ENCODE peak calls at places on chromosomes 2 and 18, in six cellular contexts. One of them, this sample, is unnamed.

GRCh38 chr18:13429884-13430510 is 211.4 kb downstream of the LDLRAD4 start:
- DNase-seq in CD14-positive monocyte: no peak
- DNase-seq in activated gamma-delta T cell treated with anti-CD3 and anti-CD28 coated beads, Interleukin-2, amount 50 U/mL, for 16 hours: no peak
- DNase-seq in IMR-90: no peak
- DNase-seq in NCI-H2171 treated with DMSO at 0.1 percent for 48 hours: no peak
- DNase-seq in COR-L47: no peak
- DNase-seq in this sample: no peak

GRCh38 chr2:157164891-157165290 is 92.6 kb upstream of the GALNT5 start:
- DNase-seq in CD14-positive monocyte: no peak
- DNase-seq in activated gamma-delta T cell treated with anti-CD3 and anti-CD28 coated beads, Interleukin-2, amount 50 U/mL, for 16 hours: no peak
- DNase-seq in IMR-90: no peak
- DNase-seq in NCI-H2171 treated with DMSO at 0.1 percent for 48 hours: no peak
- DNase-seq in COR-L47: no peak
- DNase-seq in this sample: no peak

GRCh38 chr2:19895535-19895934 is 6.2 kb downstream of the TTC32 start:
- DNase-seq in CD14-positive monocyte: no peak
- DNase-seq in activated gamma-delta T cell treated with anti-CD3 and anti-CD28 coated beads, Interleukin-2, amount 50 U/mL, for 16 hours: no peak
- DNase-seq in IMR-90: no peak
- DNase-seq in NCI-H2171 treated with DMSO at 0.1 percent for 48 hours: no peak
- DNase-seq in COR-L47: no peak
- DNase-seq in this sample: no peak

GRCh38 chr2:191347881-191348280 is 102.7 kb downstream of the MYO1B start:
- DNase-seq in CD14-positive monocyte: no peak
- DNase-seq in activated gamma-delta T cell treated with anti-CD3 and anti-CD28 coated beads, Interleukin-2, amount 50 U/mL, for 16 hours: no peak
- DNase-seq in IMR-90: peak
- DNase-seq in NCI-H2171 treated with DMSO at 0.1 percent for 48 hours: no peak
- DNase-seq in COR-L47: no peak
- DNase-seq in this sample: no peak

GRCh38 chr2:237576974-237577373 is 10.6 kb downstream of the PRLH start:
- DNase-seq in CD14-positive monocyte: no peak
- DNase-seq in activated gamma-delta T cell treated with anti-CD3 and anti-CD28 coated beads, Interleukin-2, amount 50 U/mL, for 16 hours: no peak
- DNase-seq in IMR-90: no peak
- DNase-seq in NCI-H2171 treated with DMSO at 0.1 percent for 48 hours: no peak
- DNase-seq in COR-L47: no peak
- DNase-seq in this sample: peak

GRCh38 chr2:228377533-228377932 is 196.0 kb upstream of the SPHKAP start:
- DNase-seq in CD14-positive monocyte: no peak
- DNase-seq in activated gamma-delta T cell treated with anti-CD3 and anti-CD28 coated beads, Interleukin-2, amount 50 U/mL, for 16 hours: no peak
- DNase-seq in IMR-90: no peak
- DNase-seq in NCI-H2171 treated with DMSO at 0.1 percent for 48 hours: no peak
- DNase-seq in COR-L47: no peak
- DNase-seq in this sample: no peak

GRCh38 chr2:100013892-100014677 is 128.3 kb downstream of the AFF3 start:
- DNase-seq in CD14-positive monocyte: no peak
- DNase-seq in activated gamma-delta T cell treated with anti-CD3 and anti-CD28 coated beads, Interleukin-2, amount 50 U/mL, for 16 hours: no peak
- DNase-seq in IMR-90: peak
- DNase-seq in NCI-H2171 treated with DMSO at 0.1 percent for 48 hours: no peak
- DNase-seq in COR-L47: no peak
- DNase-seq in this sample: no peak

GRCh38 chr18:54119524-54120019 is 104.9 kb downstream of the MBD2 start:
- DNase-seq in CD14-positive monocyte: no peak
- DNase-seq in activated gamma-delta T cell treated with anti-CD3 and anti-CD28 coated beads, Interleukin-2, amount 50 U/mL, for 16 hours: no peak
- DNase-seq in IMR-90: peak
- DNase-seq in NCI-H2171 treated with DMSO at 0.1 percent for 48 hours: peak
- DNase-seq in COR-L47: peak
- DNase-seq in this sample: no peak

GRCh38 chr2:226213717-226214116 is 585.9 kb downstream of the IRS1 start:
- DNase-seq in CD14-positive monocyte: no peak
- DNase-seq in activated gamma-delta T cell treated with anti-CD3 and anti-CD28 coated beads, Interleukin-2, amount 50 U/mL, for 16 hours: no peak
- DNase-seq in IMR-90: peak
- DNase-seq in NCI-H2171 treated with DMSO at 0.1 percent for 48 hours: no peak
- DNase-seq in COR-L47: no peak
- DNase-seq in this sample: no peak

GRCh38 chr2:226077841-226078240 is 678.3 kb downstream of the NYAP2 start:
- DNase-seq in CD14-positive monocyte: no peak
- DNase-seq in activated gamma-delta T cell treated with anti-CD3 and anti-CD28 coated beads, Interleukin-2, amount 50 U/mL, for 16 hours: no peak
- DNase-seq in IMR-90: no peak
- DNase-seq in NCI-H2171 treated with DMSO at 0.1 percent for 48 hours: no peak
- DNase-seq in COR-L47: no peak
- DNase-seq in this sample: no peak

GRCh38 chr2:236887519-236887918 is 198.2 kb upstream of the COPS8 start:
- DNase-seq in CD14-positive monocyte: no peak
- DNase-seq in activated gamma-delta T cell treated with anti-CD3 and anti-CD28 coated beads, Interleukin-2, amount 50 U/mL, for 16 hours: no peak
- DNase-seq in IMR-90: peak
- DNase-seq in NCI-H2171 treated with DMSO at 0.1 percent for 48 hours: no peak
- DNase-seq in COR-L47: no peak
- DNase-seq in this sample: no peak

GRCh38 chr2:46537046-46537445 is 57.7 kb downstream of the TMEM247 start:
- DNase-seq in CD14-positive monocyte: no peak
- DNase-seq in activated gamma-delta T cell treated with anti-CD3 and anti-CD28 coated beads, Interleukin-2, amount 50 U/mL, for 16 hours: no peak
- DNase-seq in IMR-90: no peak
- DNase-seq in NCI-H2171 treated with DMSO at 0.1 percent for 48 hours: no peak
- DNase-seq in COR-L47: no peak
- DNase-seq in this sample: no peak

GRCh38 chr2:120381192-120381591 is 35.3 kb downstream of the INHBB start:
- DNase-seq in CD14-positive monocyte: no peak
- DNase-seq in activated gamma-delta T cell treated with anti-CD3 and anti-CD28 coated beads, Interleukin-2, amount 50 U/mL, for 16 hours: no peak
- DNase-seq in IMR-90: no peak
- DNase-seq in NCI-H2171 treated with DMSO at 0.1 percent for 48 hours: no peak
- DNase-seq in COR-L47: no peak
- DNase-seq in this sample: no peak

GRCh38 chr2:42810971-42811865 is 18.8 kb upstream of the HAAO start:
- DNase-seq in CD14-positive monocyte: peak
- DNase-seq in activated gamma-delta T cell treated with anti-CD3 and anti-CD28 coated beads, Interleukin-2, amount 50 U/mL, for 16 hours: peak
- DNase-seq in IMR-90: peak
- DNase-seq in NCI-H2171 treated with DMSO at 0.1 percent for 48 hours: peak
- DNase-seq in COR-L47: peak
- DNase-seq in this sample: no peak

GRCh38 chr2:77578354-77578753 is 56.2 kb upstream of the LRRTM4 start:
- DNase-seq in CD14-positive monocyte: no peak
- DNase-seq in activated gamma-delta T cell treated with anti-CD3 and anti-CD28 coated beads, Interleukin-2, amount 50 U/mL, for 16 hours: no peak
- DNase-seq in IMR-90: no peak
- DNase-seq in NCI-H2171 treated with DMSO at 0.1 percent for 48 hours: no peak
- DNase-seq in COR-L47: no peak
- DNase-seq in this sample: no peak

GRCh38 chr18:75240433-75240832 is 29.8 kb downstream of the TSHZ1 start:
- DNase-seq in CD14-positive monocyte: no peak
- DNase-seq in activated gamma-delta T cell treated with anti-CD3 and anti-CD28 coated beads, Interleukin-2, amount 50 U/mL, for 16 hours: no peak
- DNase-seq in IMR-90: no peak
- DNase-seq in NCI-H2171 treated with DMSO at 0.1 percent for 48 hours: no peak
- DNase-seq in COR-L47: no peak
- DNase-seq in this sample: no peak

GRCh38 chr2:235514627-235515363 is 21.0 kb downstream of the AGAP1 start:
- DNase-seq in CD14-positive monocyte: no peak
- DNase-seq in activated gamma-delta T cell treated with anti-CD3 and anti-CD28 coated beads, Interleukin-2, amount 50 U/mL, for 16 hours: no peak
- DNase-seq in IMR-90: no peak
- DNase-seq in NCI-H2171 treated with DMSO at 0.1 percent for 48 hours: peak
- DNase-seq in COR-L47: no peak
- DNase-seq in this sample: no peak

GRCh38 chr2:108414945-108415344 is 34.1 kb upstream of the GCC2 start:
- DNase-seq in CD14-positive monocyte: no peak
- DNase-seq in activated gamma-delta T cell treated with anti-CD3 and anti-CD28 coated beads, Interleukin-2, amount 50 U/mL, for 16 hours: no peak
- DNase-seq in IMR-90: no peak
- DNase-seq in NCI-H2171 treated with DMSO at 0.1 percent for 48 hours: no peak
- DNase-seq in COR-L47: no peak
- DNase-seq in this sample: no peak

GRCh38 chr2:112182581-112183034 is 44.4 kb downstream of the FBLN7 start:
- DNase-seq in CD14-positive monocyte: no peak
- DNase-seq in activated gamma-delta T cell treated with anti-CD3 and anti-CD28 coated beads, Interleukin-2, amount 50 U/mL, for 16 hours: no peak
- DNase-seq in IMR-90: no peak
- DNase-seq in NCI-H2171 treated with DMSO at 0.1 percent for 48 hours: peak
- DNase-seq in COR-L47: peak
- DNase-seq in this sample: no peak

GRCh38 chr2:63049291-63050185 is 1.1 kb upstream of the OTX1 start:
- DNase-seq in CD14-positive monocyte: no peak
- DNase-seq in activated gamma-delta T cell treated with anti-CD3 and anti-CD28 coated beads, Interleukin-2, amount 50 U/mL, for 16 hours: no peak
- DNase-seq in IMR-90: peak
- DNase-seq in NCI-H2171 treated with DMSO at 0.1 percent for 48 hours: peak
- DNase-seq in COR-L47: no peak
- DNase-seq in this sample: no peak

GRCh38 chr2:113124181-113124961 is 3.0 kb upstream of the IL1RN start:
- DNase-seq in CD14-positive monocyte: peak
- DNase-seq in activated gamma-delta T cell treated with anti-CD3 and anti-CD28 coated beads, Interleukin-2, amount 50 U/mL, for 16 hours: no peak
- DNase-seq in IMR-90: peak
- DNase-seq in NCI-H2171 treated with DMSO at 0.1 percent for 48 hours: no peak
- DNase-seq in COR-L47: no peak
- DNase-seq in this sample: no peak

GRCh38 chr2:114537777-114538176 is 95.3 kb downstream of the DPP10 start:
- DNase-seq in CD14-positive monocyte: no peak
- DNase-seq in activated gamma-delta T cell treated with anti-CD3 and anti-CD28 coated beads, Interleukin-2, amount 50 U/mL, for 16 hours: no peak
- DNase-seq in IMR-90: no peak
- DNase-seq in NCI-H2171 treated with DMSO at 0.1 percent for 48 hours: no peak
- DNase-seq in COR-L47: no peak
- DNase-seq in this sample: no peak

GRCh38 chr2:98608118-98608961 is at the start of the genes COA5 and UNC50:
- DNase-seq in CD14-positive monocyte: peak
- DNase-seq in activated gamma-delta T cell treated with anti-CD3 and anti-CD28 coated beads, Interleukin-2, amount 50 U/mL, for 16 hours: peak
- DNase-seq in IMR-90: peak
- DNase-seq in NCI-H2171 treated with DMSO at 0.1 percent for 48 hours: peak
- DNase-seq in COR-L47: peak
- DNase-seq in this sample: peak

GRCh38 chr2:4445821-4446220 is 742.4 kb downstream of the DCDC2C start:
- DNase-seq in CD14-positive monocyte: no peak
- DNase-seq in activated gamma-delta T cell treated with anti-CD3 and anti-CD28 coated beads, Interleukin-2, amount 50 U/mL, for 16 hours: no peak
- DNase-seq in IMR-90: no peak
- DNase-seq in NCI-H2171 treated with DMSO at 0.1 percent for 48 hours: peak
- DNase-seq in COR-L47: no peak
- DNase-seq in this sample: no peak

GRCh38 chr2:120567128-120567527 is 168.5 kb upstream of the GLI2 start:
- DNase-seq in CD14-positive monocyte: no peak
- DNase-seq in activated gamma-delta T cell treated with anti-CD3 and anti-CD28 coated beads, Interleukin-2, amount 50 U/mL, for 16 hours: no peak
- DNase-seq in IMR-90: no peak
- DNase-seq in NCI-H2171 treated with DMSO at 0.1 percent for 48 hours: no peak
- DNase-seq in COR-L47: no peak
- DNase-seq in this sample: peak

This sample was measured in chondrocyte.